ENCODE peak calls at places on chromosomes 4 and X, in seven cellular contexts. V is endothelial cell of umbilical vein, R is A549, E is AG04450, W is tibial nerve, L is sigmoid colon, K is stomach. M is an unnamed sample.

GRCh38 chr4:121411151-121411744 is 30.4 kb upstream of the QRFPR start:
- DNase-seq in L (no peak), E (no peak), K (no peak), V (no peak), W (no peak), R (no peak), M (no peak)

GRCh38 chr4:6332042-6332668 is 62.5 kb downstream of the WFS1 start:
- DNase-seq in K (peak; percentile 54), L (no peak), W (no peak), V (peak; percentile 42), E (no peak), R (peak; percentile 13), M (no peak)

GRCh38 chrX:82945332-82945731 is 562.8 kb upstream of the POU3F4 start:
- DNase-seq in E (no peak), W (no peak), L (no peak), R (no peak), K (no peak), V (no peak), M (no peak)

GRCh38 chr4:113013746-113014145 is 35.7 kb upstream of the ANK2 start:
- DNase-seq in R (no peak), W (no peak), V (no peak), E (no peak), L (no peak), K (no peak), M (no peak)

GRCh38 chrX:10189317-10190268 is 32.8 kb downstream of the CLCN4 start:
- DNase-seq in R (peak; percentile 70), L (peak; percentile 89), K (peak; percentile 83), E (no peak), W (peak; percentile 51), V (peak; percentile 67), M (peak; percentile 66)

GRCh38 chr4:183906736-183907651 is 1.9 kb downstream of the STOX2 start:
- DNase-seq in V (no peak), R (no peak), K (no peak), L (peak; percentile 64), E (no peak), W (no peak), M (peak; percentile 63)

GRCh38 chr4:112633477-112634235 is 3.1 kb downstream of the ZGRF1 start:
- DNase-seq in W (no peak), V (peak; percentile 48), K (no peak), L (no peak), E (no peak), R (peak; percentile 4), M (no peak)

GRCh38 chr4:82125170-82125862 is 248.5 kb downstream of the HNRNPD start:
- DNase-seq in L (no peak), V (no peak), R (no peak), W (no peak), E (no peak), K (no peak), M (no peak)

GRCh38 chrX:153297376-153297775 is 24.2 kb downstream of the PNMA6F start:
- DNase-seq in E (no peak), V (no peak), W (no peak), R (no peak), K (no peak), L (peak; percentile 3), M (no peak)

GRCh38 chr4:98663226-98664006 is 5.0 kb upstream of the TSPAN5 start:
- DNase-seq in E (no peak), W (peak; percentile 15), K (no peak), L (no peak), V (no peak), R (no peak), M (no peak)

GRCh38 chr4:153023692-153024394 is 87.7 kb downstream of the FHDC1 start:
- DNase-seq in R (no peak), V (no peak), K (no peak), L (no peak), W (no peak), E (no peak), M (no peak)

GRCh38 chrX:123450217-123450616 is 266.1 kb downstream of the GRIA3 start:
- DNase-seq in E (no peak), R (peak; percentile 1), W (no peak), V (peak; percentile 1), K (no peak), L (no peak), M (no peak)

GRCh38 chr4:6327220-6327917 is 57.7 kb downstream of the WFS1 start:
- DNase-seq in R (peak; percentile 49), E (peak; percentile 27), K (peak; percentile 87), V (peak; percentile 65), W (peak; percentile 49), L (peak; percentile 90), M (peak; percentile 91)

GRCh38 chrX:124362072-124362471 is 15.7 kb downstream of the SH2D1A start:
- DNase-seq in R (no peak), K (no peak), L (no peak), E (no peak), V (no peak), W (no peak), M (no peak)

GRCh38 chrX:137569470-137569891 is 3.6 kb downstream of the ZIC3 start:
- DNase-seq in K (no peak), E (no peak), W (no peak), V (no peak), R (no peak), L (no peak), M (no peak)

GRCh38 chr4:47486306-47486705 is 1.2 kb downstream of the ATP10D start:
- DNase-seq in R (no peak), E (no peak), W (no peak), K (no peak), V (peak; percentile 51), L (no peak), M (no peak)

GRCh38 chr4:47484169-47484568 is 906 bp upstream of the ATP10D start:
- DNase-seq in L (no peak), W (no peak), E (no peak), R (no peak), K (no peak), V (no peak), M (no peak)

GRCh38 chr4:47482326-47482725 is 2.7 kb upstream of the ATP10D start:
- DNase-seq in E (no peak), V (peak; percentile 32), K (no peak), R (no peak), L (no peak), W (no peak), M (no peak)

GRCh38 chr4:47483722-47484121 is 1.4 kb upstream of the ATP10D start:
- DNase-seq in E (no peak), V (no peak), L (no peak), R (no peak), W (no peak), K (no peak), M (no peak)

DNA sequence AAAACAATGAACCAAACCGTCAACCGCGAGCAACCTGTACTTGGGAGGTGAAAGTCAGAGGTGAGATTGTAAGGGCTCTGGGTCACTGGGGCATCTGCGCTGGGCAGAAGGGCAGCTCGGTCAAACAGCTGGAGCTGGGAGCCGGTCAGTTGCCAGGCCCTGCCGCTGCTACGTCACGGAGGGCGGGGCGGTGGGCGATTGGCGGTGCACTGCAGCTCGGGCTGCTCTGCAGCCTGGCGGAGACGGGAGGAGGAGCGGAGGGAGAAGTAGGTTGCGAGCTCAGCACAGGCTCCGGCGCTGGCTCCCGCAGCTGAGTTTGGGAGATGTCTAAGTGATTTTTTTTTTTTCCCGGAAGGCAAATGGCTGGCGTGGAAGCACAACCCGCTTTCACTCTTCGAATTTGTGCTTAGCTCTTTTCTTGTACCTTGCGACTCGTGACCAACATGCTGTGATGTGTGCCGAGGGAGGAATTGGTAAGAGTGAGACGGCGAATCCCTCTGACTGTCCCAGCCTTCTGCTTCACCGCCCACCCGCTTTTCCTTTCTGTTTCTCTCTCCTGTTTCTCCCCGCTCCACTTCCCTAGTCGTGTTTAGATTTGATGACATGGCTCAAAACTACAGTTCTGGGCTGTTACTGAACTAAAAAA is at the start of gene ATP10D:
- DNase-seq in W (peak; percentile 91), V (peak; percentile 95), R (peak; percentile 62), K (peak; percentile 96), L (peak; percentile 98), E (peak; percentile 79), M (peak; percentile 99)
- TF ChIP-seq CTCF in W (peak; percentile 41), V (no peak), R (no peak), K (no peak), L (peak; percentile 18), E (peak; percentile 33), M (no peak)

GRCh38 chr4:1250921-1251772 is 2.2 kb upstream of the CTBP1 start:
- DNase-seq in K (no peak), E (no peak), W (no peak), V (no peak), R (no peak), L (no peak), M (no peak)
- H3K9me3 ChIP-seq in K (peaks cover 12% of the 10 kb centered on the region), E (peaks cover 52% of the 10 kb centered on the region), W (no peaks in the 10 kb centered on the region), V (no peaks in the 10 kb centered on the region), R (peaks cover 56% of the 10 kb centered on the region), L (no peaks in the 10 kb centered on the region), M (no peaks in the 10 kb centered on the region)

GRCh38 chr4:141849367-141849766 is 213.0 kb downstream of the IL15 start:
- DNase-seq in W (no peak), R (no peak), K (no peak), L (no peak), E (no peak), V (no peak), M (no peak)

GRCh38 chr4:141845901-141846300 is 209.5 kb downstream of the IL15 start:
- DNase-seq in E (no peak), L (no peak), V (no peak), R (no peak), W (no peak), K (no peak), M (no peak)

GRCh38 chr4:141851246-141851891 is 215.0 kb downstream of the IL15 start:
- DNase-seq in K (no peak), R (no peak), L (no peak), V (no peak), E (peak; percentile 6), W (no peak), M (no peak)

GRCh38 chr4:141853091-141853734 is 216.8 kb downstream of the IL15 start:
- DNase-seq in L (no peak), R (no peak), W (no peak), E (no peak), V (no peak), K (no peak), M (no peak)

DNA sequence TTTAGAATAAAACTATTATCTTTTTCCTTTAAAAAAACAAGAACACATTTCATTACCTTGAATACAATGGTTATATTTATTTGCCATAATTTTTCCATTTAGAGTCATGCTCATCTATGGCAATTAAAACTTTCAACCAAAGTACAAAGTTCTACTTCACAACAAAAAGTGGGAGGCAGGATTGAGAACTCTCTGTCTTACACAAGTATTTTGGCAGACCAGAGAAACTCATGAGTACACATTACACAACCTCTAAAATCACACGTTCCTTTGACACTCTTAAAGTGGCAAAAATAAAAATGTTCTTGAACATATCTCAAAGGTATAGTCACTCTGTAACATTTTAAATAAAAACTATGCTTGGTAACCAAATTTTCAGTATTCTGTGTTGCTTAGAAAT is 213.4 kb downstream of the IL15 start:
- DNase-seq in E (no peak), V (no peak), L (no peak), W (no peak), K (no peak), R (no peak), M (no peak)
- TF ChIP-seq CTCF in E (no peak), V (no peak), L (no peak), W (no peak), K (no peak), R (no peak), M (no peak)

DNA sequence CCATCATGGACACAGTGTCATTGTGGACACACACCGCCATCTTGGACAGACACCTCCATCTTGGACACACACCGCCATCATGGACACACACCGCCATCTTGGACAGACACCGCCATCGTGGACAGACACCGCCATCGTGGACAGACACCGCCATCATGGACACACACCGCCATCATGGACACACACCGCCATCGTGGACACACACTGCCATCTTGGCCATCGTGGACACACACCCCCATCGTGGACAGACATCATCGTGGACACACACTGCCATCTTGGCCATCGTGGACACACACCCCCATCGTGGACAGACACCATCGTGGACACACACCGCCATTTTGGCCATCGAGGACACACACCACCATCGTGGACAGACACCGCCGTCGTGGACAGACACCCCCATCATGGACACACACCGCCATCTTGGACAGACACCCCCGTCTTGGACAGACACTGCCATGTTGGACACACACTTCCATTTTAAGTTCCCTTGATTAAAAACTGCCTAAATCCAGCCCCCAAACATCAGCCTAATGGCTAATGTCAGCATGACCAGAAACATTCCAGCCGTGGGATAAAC is 9.1 kb downstream of the ASMTL start:
- DNase-seq in K (no peak), L (peak; percentile 46), E (no peak), W (no peak), V (no peak), R (no peak), M (peak; percentile 40)
- H3K9me3 ChIP-seq in K (no peaks in the 10 kb centered on the region), L (no peaks in the 10 kb centered on the region), E (peaks cover 31% of the 10 kb centered on the region), W (no peaks in the 10 kb centered on the region), V (no peaks in the 10 kb centered on the region), R (no peaks in the 10 kb centered on the region), M (no peaks in the 10 kb centered on the region)